ENCODE peak calls at places on chromosome 1, in six cellular contexts. One of them, this sample, is unnamed.

GRCh38 chr1:100879422-100879821 is 15.2 kb downstream of the EXTL2 start:
- DNase-seq in pancreas: no peak
- DNase-seq in adrenal gland: no peak
- DNase-seq in tibial nerve: no peak
- DNase-seq in AG04450: no peak
- DNase-seq in brain microvascular endothelial cell: no peak
- DNase-seq in this sample: no peak

GRCh38 chr1:28296401-28297220 is 32.2 kb upstream of the MED18 start:
- DNase-seq in AG04450: no peak
- DNase-seq in pancreas: peak; percentile 60
- DNase-seq in adrenal gland: peak; percentile 19
- DNase-seq in tibial nerve: no peak
- DNase-seq in brain microvascular endothelial cell: no peak
- DNase-seq in this sample: no peak

GRCh38 chr1:31574749-31575372 is 1.5 kb upstream of the TINAGL1 start:
- DNase-seq in adrenal gland: no peak
- DNase-seq in AG04450: no peak
- DNase-seq in pancreas: no peak
- DNase-seq in tibial nerve: no peak
- DNase-seq in brain microvascular endothelial cell: no peak
- DNase-seq in this sample: no peak

GRCh38 chr1:59125711-59126320 is 171.1 kb upstream of the FGGY start:
- DNase-seq in pancreas: no peak
- DNase-seq in adrenal gland: no peak
- DNase-seq in brain microvascular endothelial cell: no peak
- DNase-seq in AG04450: no peak
- DNase-seq in tibial nerve: no peak
- DNase-seq in this sample: no peak

GRCh38 chr1:3062616-3063378 is 6.2 kb upstream of the PRDM16 start:
- DNase-seq in pancreas: peak; percentile 15
- DNase-seq in AG04450: no peak
- DNase-seq in tibial nerve: no peak
- DNase-seq in adrenal gland: no peak
- DNase-seq in brain microvascular endothelial cell: no peak
- DNase-seq in this sample: no peak

GRCh38 chr1:228463559-228464455 is 23.4 kb upstream of the RNF187 start:
- DNase-seq in pancreas: no peak
- DNase-seq in adrenal gland: no peak
- DNase-seq in brain microvascular endothelial cell: no peak
- DNase-seq in tibial nerve: no peak
- DNase-seq in AG04450: no peak
- DNase-seq in this sample: peak; percentile 31

GRCh38 chr1:23114424-23115079 is 54.1 kb downstream of the LUZP1 start:
- DNase-seq in pancreas: no peak
- DNase-seq in tibial nerve: no peak
- DNase-seq in AG04450: no peak
- DNase-seq in adrenal gland: no peak
- DNase-seq in brain microvascular endothelial cell: no peak
- DNase-seq in this sample: no peak

GRCh38 chr1:10968411-10968826 is 44.0 kb upstream of the TARDBP start:
- DNase-seq in AG04450: no peak
- DNase-seq in brain microvascular endothelial cell: no peak
- DNase-seq in tibial nerve: no peak
- DNase-seq in adrenal gland: peak; percentile 41
- DNase-seq in pancreas: peak; percentile 72
- DNase-seq in this sample: no peak

GRCh38 chr1:157161901-157162300 is 23.7 kb upstream of the ETV3 start:
- DNase-seq in pancreas: no peak
- DNase-seq in adrenal gland: no peak
- DNase-seq in brain microvascular endothelial cell: no peak
- DNase-seq in AG04450: no peak
- DNase-seq in tibial nerve: no peak
- DNase-seq in this sample: no peak

GRCh38 chr1:247111636-247112478 is 7.7 kb upstream of the ZNF669 start:
- DNase-seq in brain microvascular endothelial cell: no peak
- DNase-seq in tibial nerve: peak; percentile 29
- DNase-seq in adrenal gland: peak; percentile 62
- DNase-seq in pancreas: peak; percentile 57
- DNase-seq in AG04450: peak; percentile 10
- DNase-seq in this sample: no peak

GRCh38 chr1:234409328-234409727 is 36.1 kb downstream of the COA6 start:
- DNase-seq in pancreas: no peak
- DNase-seq in AG04450: no peak
- DNase-seq in brain microvascular endothelial cell: no peak
- DNase-seq in tibial nerve: no peak
- DNase-seq in adrenal gland: no peak
- DNase-seq in this sample: no peak
- TF ChIP-seq CTCF in pancreas: no peak
- TF ChIP-seq CTCF in AG04450: peak; percentile 12
- TF ChIP-seq CTCF in brain microvascular endothelial cell: peak; percentile 28
- TF ChIP-seq CTCF in tibial nerve: no peak
- TF ChIP-seq CTCF in adrenal gland: no peak
- TF ChIP-seq CTCF in this sample: peak; percentile 78

GRCh38 chr1:21633992-21634475 is 35.1 kb downstream of the RAP1GAP start:
- DNase-seq in adrenal gland: no peak
- DNase-seq in AG04450: no peak
- DNase-seq in tibial nerve: no peak
- DNase-seq in pancreas: peak; percentile 68
- DNase-seq in brain microvascular endothelial cell: no peak
- DNase-seq in this sample: no peak
- H3K27ac ChIP-seq in adrenal gland: peak overlapping the region; percentile 38
- H3K27ac ChIP-seq in AG04450: no peak overlapping the region
- H3K27ac ChIP-seq in tibial nerve: peak overlapping the region; percentile 31
- H3K27ac ChIP-seq in pancreas: peak overlapping the region; percentile 85
- H3K27ac ChIP-seq in brain microvascular endothelial cell: no peak overlapping the region
- H3K27ac ChIP-seq in this sample: no peak overlapping the region

DNA sequence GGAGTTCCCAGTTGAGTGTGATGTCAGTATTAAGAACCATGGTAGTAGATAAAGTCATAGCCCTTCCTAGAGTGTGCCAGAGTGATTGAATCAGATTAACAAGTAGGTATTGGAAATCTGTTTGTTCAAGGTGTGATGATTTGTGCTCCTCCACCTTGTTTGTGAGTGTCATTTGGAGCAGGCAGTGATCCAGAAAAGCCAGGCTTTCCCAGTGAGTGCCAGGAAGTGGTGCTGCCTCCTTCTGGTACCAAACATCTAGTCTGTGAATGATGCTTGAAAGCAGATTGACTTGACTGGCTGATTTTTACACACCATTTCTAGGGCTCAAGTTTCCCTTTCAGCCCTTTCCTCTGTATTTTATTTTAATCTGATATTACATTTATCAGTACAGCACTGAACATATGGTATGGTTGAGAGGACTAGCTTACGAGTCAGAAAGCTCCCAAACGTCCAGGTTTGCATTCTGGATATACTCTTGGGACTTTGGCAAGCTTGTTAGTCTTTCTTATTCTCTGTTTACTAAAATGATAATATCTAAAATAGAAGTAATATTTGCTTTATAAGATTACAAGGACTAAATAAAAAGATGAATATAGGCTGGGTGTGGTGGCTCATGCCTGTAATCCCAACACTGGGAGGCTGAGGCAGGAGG is 100.7 kb downstream of the PATJ start:
- DNase-seq in AG04450: no peak
- DNase-seq in tibial nerve: no peak
- DNase-seq in pancreas: no peak
- DNase-seq in adrenal gland: no peak
- DNase-seq in brain microvascular endothelial cell: peak; percentile 32
- DNase-seq in this sample: no peak
- TF ChIP-seq CTCF in AG04450: peak; percentile 17
- TF ChIP-seq CTCF in tibial nerve: no peak
- TF ChIP-seq CTCF in pancreas: no peak
- TF ChIP-seq CTCF in adrenal gland: no peak
- TF ChIP-seq CTCF in brain microvascular endothelial cell: peak; percentile 56
- TF ChIP-seq CTCF in this sample: no peak

DNA sequence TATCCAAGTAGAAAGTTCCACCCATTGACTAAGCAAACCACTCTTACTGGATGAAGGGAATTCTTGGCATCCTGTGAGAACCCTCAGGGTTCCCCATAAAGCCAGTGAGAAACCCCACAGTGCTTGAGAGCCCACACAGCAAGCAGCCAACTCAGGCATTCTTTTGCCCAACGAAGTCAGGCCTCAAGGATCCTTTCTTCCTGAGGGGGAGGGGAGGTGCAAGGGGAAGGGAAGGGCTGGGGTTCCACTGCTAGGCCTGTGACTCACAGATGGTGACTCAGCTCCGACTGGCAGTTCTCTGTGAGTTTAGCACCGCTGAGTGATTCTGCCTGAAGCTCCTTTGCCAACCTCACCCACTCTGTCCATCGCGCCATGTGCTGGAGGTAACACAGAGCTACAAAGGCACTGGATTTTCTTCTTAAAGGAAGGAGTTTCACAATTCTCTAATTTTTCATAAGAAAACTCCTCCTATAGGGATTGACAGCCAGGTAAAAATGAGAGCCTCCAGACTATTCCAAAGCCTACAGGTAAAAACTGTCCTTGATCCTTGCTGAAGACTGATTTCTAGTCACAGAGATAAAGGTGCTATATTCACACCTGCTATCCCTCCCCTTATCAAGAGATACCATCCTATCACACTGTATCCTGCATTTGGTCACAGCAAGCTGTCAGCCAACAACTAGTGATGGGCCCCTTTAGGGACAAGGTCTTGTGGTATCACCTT is 4.8 kb downstream of the ENO1 start:
- DNase-seq in brain microvascular endothelial cell: peak; percentile 98
- DNase-seq in tibial nerve: peak; percentile 60
- DNase-seq in AG04450: peak; percentile 84
- DNase-seq in pancreas: peak; percentile 74
- DNase-seq in adrenal gland: peak; percentile 96
- DNase-seq in this sample: peak; percentile 61
- H3K27ac ChIP-seq in brain microvascular endothelial cell: peak overlapping the region; percentile 55
- H3K27ac ChIP-seq in tibial nerve: peak overlapping the region; percentile 75
- H3K27ac ChIP-seq in AG04450: peak overlapping the region; percentile 65
- H3K27ac ChIP-seq in pancreas: peak overlapping the region; percentile 49
- H3K27ac ChIP-seq in adrenal gland: peak overlapping the region; percentile 41
- H3K27ac ChIP-seq in this sample: no peak overlapping the region